ENCODE peak calls at places on chromosomes 3 and 15, in four cellular contexts. One of them, this sample, is unnamed.

GRCh38 chr3:4936982-4937614 is 42.1 kb upstream of the BHLHE40 start:
- ATAC-seq in HCT116: no peak
- ATAC-seq in GM23338: no peak
- ATAC-seq in K562: peak; percentile 82
- ATAC-seq in this sample: no peak

GRCh38 chr3:138846350-138846756 is 11.6 kb upstream of the PIK3CB start:
- ATAC-seq in HCT116: no peak
- ATAC-seq in GM23338: peak; percentile 49
- ATAC-seq in K562: no peak
- ATAC-seq in this sample: no peak

GRCh38 chr3:63849175-63849574 is 14.4 kb downstream of the THOC7 start:
- ATAC-seq in HCT116: peak; percentile 60
- ATAC-seq in GM23338: peak; percentile 57
- ATAC-seq in K562: no peak
- ATAC-seq in this sample: no peak

GRCh38 chr3:31027191-31027761 is 132.8 kb upstream of the GADL1 start:
- ATAC-seq in HCT116: no peak
- ATAC-seq in GM23338: no peak
- ATAC-seq in K562: no peak
- ATAC-seq in this sample: no peak

GRCh38 chr3:195877767-195878423 is 30.5 kb downstream of the TNK2 start:
- ATAC-seq in HCT116: no peak
- ATAC-seq in GM23338: no peak
- ATAC-seq in K562: no peak
- ATAC-seq in this sample: no peak

GRCh38 chr3:150756491-150757059 is 6.4 kb downstream of the SIAH2 start:
- ATAC-seq in HCT116: no peak
- ATAC-seq in GM23338: no peak
- ATAC-seq in K562: no peak
- ATAC-seq in this sample: no peak

GRCh38 chr3:42157915-42158538 is 66.9 kb downstream of the TRAK1 start:
- ATAC-seq in HCT116: no peak
- ATAC-seq in GM23338: no peak
- ATAC-seq in K562: no peak
- ATAC-seq in this sample: no peak

GRCh38 chr3:33044676-33045075 is 52.3 kb downstream of the GLB1 start:
- ATAC-seq in HCT116: no peak
- ATAC-seq in GM23338: no peak
- ATAC-seq in K562: no peak
- ATAC-seq in this sample: no peak

GRCh38 chr15:60442031-60442665 is 36.8 kb downstream of the ICE2 start:
- ATAC-seq in HCT116: no peak
- ATAC-seq in GM23338: no peak
- ATAC-seq in K562: no peak
- ATAC-seq in this sample: no peak

DNA sequence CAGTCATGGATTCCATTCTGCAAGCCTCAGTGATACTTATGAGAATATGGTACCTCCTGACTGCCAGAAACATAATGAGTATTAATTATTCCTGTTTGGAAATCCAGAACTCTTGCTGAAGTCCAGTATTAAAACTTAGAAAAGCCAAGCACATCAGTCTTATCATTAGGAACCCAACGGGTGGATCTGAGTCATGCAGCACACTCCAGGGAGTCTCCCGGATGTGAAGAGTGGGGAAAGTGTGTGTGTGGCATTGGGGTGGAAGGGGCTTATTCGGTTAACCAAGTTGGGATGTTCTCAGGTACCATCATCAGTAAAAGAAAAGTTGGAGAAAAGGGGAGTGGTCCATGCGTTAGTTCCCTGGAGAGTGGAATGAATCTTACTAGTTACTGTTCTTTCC is 181.1 kb downstream of the PLCL2 start:
- ATAC-seq in HCT116: no peak
- ATAC-seq in GM23338: no peak
- ATAC-seq in K562: peak; percentile 68
- ATAC-seq in this sample: no peak
- TF ChIP-seq POLR2AphosphoS5 in HCT116: no peak
- TF ChIP-seq POLR2AphosphoS5 in GM23338: no peak
- TF ChIP-seq POLR2AphosphoS5 in K562: no peak
- TF ChIP-seq POLR2AphosphoS5 in this sample: no peak

DNA sequence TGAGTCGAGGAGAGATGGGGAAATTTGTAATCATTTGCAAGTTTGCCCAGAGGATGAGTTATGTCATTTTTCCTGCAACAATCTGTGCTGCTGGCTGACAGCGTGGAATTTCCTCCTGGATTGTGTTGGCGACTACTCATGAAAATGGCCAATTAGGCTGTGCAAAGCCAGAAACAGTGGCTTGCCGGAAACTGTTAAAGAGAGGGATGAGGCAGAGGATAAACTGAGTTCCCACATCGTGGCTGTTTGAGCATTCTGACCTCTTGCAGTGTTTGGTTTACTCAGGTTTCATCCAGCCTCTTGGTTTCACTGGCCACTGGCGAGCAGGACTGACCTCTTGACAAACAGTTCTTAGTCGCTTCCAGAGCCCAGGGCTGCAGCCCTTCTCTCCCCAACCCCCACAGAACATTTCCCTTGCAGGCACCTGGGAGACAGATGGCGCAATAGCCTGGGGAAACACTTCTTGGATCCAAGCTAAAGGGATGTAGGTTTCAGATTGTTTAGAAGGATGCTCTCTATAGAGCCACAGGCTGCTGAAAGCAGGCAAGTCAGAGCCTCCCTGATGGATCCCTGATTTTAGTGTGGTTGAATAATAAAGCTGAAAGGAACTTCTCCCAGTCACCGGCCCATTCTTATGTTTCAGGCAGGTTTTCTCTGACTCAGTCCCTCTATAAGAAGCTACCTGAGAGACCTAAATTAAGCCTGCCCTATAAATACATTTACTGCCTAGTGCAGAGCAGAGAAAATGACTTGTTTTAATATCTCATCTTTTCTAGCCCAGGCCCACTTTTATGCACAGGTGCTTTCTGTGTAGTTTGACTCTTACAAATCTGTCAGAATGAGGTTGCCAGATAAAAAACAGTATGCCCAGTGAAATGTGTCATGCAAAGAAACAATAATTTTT is 92.8 kb upstream of the UBE2E1 start:
- ATAC-seq in HCT116: peak; percentile 71
- ATAC-seq in GM23338: peak; percentile 98
- ATAC-seq in K562: peak; percentile 71
- ATAC-seq in this sample: peak; percentile 77
- TF ChIP-seq CTCF in HCT116: no peak
- TF ChIP-seq CTCF in GM23338: peak; percentile 57
- TF ChIP-seq CTCF in K562: peak; percentile 9
- TF ChIP-seq CTCF in this sample: no peak

GRCh38 chr15:73110246-73110645 is 58.0 kb downstream of the NEO1 start:
- ATAC-seq in HCT116: no peak
- ATAC-seq in GM23338: no peak
- ATAC-seq in K562: no peak
- ATAC-seq in this sample: no peak

GRCh38 chr15:73108676-73109075 is 56.4 kb downstream of the NEO1 start:
- ATAC-seq in HCT116: no peak
- ATAC-seq in GM23338: peak; percentile 92
- ATAC-seq in K562: no peak
- ATAC-seq in this sample: no peak

GRCh38 chr15:73109751-73110150 is 57.5 kb downstream of the NEO1 start:
- ATAC-seq in HCT116: no peak
- ATAC-seq in GM23338: no peak
- ATAC-seq in K562: no peak
- ATAC-seq in this sample: no peak

GRCh38 chr15:73116164-73116563 is 63.9 kb downstream of the NEO1 start:
- ATAC-seq in HCT116: no peak
- ATAC-seq in GM23338: no peak
- ATAC-seq in K562: no peak
- ATAC-seq in this sample: no peak

GRCh38 chr15:73114064-73114463 is 61.8 kb downstream of the NEO1 start:
- ATAC-seq in HCT116: no peak
- ATAC-seq in GM23338: peak; percentile 95
- ATAC-seq in K562: no peak
- ATAC-seq in this sample: no peak
- H3K27ac ChIP-seq in HCT116: no peak overlapping the region
- H3K27ac ChIP-seq in GM23338: peak overlapping the region; percentile 47
- H3K27ac ChIP-seq in K562: no peak overlapping the region
- H3K27ac ChIP-seq in this sample: no peak overlapping the region

GRCh38 chr3:188469228-188469885 is 315.4 kb downstream of the LPP start:
- ATAC-seq in HCT116: no peak
- ATAC-seq in GM23338: no peak
- ATAC-seq in K562: no peak
- ATAC-seq in this sample: peak; percentile 83
- TF ChIP-seq POLR2AphosphoS5 in HCT116: no peak
- TF ChIP-seq POLR2AphosphoS5 in GM23338: no peak
- TF ChIP-seq POLR2AphosphoS5 in K562: no peak
- TF ChIP-seq POLR2AphosphoS5 in this sample: peak; percentile 52

GRCh38 chr3:28349397-28350000 is 875 bp upstream of the AZI2 start:
- ATAC-seq in HCT116: peak; percentile 65
- ATAC-seq in GM23338: no peak
- ATAC-seq in K562: peak; percentile 66
- ATAC-seq in this sample: no peak
- TF ChIP-seq CTCF in HCT116: peak; percentile 8
- TF ChIP-seq CTCF in GM23338: peak; percentile 30
- TF ChIP-seq CTCF in K562: no peak
- TF ChIP-seq CTCF in this sample: no peak

DNA sequence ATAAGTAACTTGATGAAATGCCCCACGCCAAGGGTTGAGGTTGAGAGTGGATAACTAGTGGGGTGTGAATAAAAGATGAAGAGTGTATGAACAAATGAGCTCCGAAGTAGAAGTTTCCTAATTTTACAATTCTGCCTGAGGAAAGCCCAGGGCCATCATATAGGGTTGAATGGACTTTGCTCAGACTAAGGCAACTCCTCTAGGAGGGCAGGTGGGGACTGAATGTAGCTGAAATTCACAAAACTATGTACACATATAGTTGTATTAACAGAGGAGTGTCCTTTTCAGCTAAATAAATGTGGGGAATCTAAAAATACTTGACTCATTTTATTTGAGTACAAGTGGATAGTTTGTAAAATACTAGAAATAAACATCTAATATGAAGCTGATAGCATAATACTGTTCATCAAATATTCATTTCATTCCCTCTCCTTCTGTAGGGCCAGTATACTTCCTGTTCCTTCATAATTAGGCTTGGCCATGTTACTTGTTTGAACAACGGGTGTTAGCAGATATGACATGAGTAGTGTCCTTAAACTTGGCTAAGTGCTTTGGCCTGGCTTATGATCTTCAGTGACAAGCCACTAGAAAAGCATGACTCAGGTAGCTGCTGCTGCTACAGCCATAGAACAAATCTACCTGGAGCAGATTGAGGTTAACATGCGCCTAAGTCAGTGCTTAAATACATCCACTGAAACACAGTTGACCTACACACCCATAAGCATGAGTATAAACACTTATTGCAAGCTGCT is 26.5 kb downstream of the PLSCR1 start:
- ATAC-seq in HCT116: no peak
- ATAC-seq in GM23338: no peak
- ATAC-seq in K562: peak; percentile 93
- ATAC-seq in this sample: no peak
- H3K27ac ChIP-seq in HCT116: no peak overlapping the region
- H3K27ac ChIP-seq in GM23338: no peak overlapping the region
- H3K27ac ChIP-seq in K562: peak overlapping the region; percentile 8
- H3K27ac ChIP-seq in this sample: no peak overlapping the region

DNA sequence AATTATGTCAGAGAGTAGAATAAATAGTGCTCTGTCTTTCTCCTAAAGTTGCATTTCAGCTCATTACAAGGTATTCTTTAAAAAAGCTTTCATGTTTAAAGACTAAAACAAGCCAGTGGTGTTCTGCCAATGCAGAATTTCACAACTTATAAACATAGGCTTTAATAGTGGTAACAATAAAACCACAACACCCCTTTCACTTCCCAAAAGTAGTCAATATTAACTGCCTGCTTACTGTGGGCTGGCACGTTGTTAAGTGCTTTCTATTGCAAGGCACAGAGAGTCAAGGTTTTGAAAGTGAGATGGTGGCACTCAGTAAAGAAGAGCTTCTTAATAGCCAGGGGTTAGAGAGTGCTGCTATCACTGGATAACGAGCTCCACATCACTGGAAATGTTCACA is 8.4 kb upstream of the RTP1 start:
- ATAC-seq in HCT116: no peak
- ATAC-seq in GM23338: no peak
- ATAC-seq in K562: no peak
- ATAC-seq in this sample: no peak
- TF ChIP-seq POLR2AphosphoS5 in HCT116: no peak
- TF ChIP-seq POLR2AphosphoS5 in GM23338: no peak
- TF ChIP-seq POLR2AphosphoS5 in K562: no peak
- TF ChIP-seq POLR2AphosphoS5 in this sample: peak; percentile 90

GRCh38 chr3:134630506-134630905 is 20.3 kb downstream of the KY start:
- ATAC-seq in HCT116: peak; percentile 87
- ATAC-seq in GM23338: peak; percentile 53
- ATAC-seq in K562: peak; percentile 73
- ATAC-seq in this sample: no peak
- TF ChIP-seq CTCF in HCT116: peak; percentile 55
- TF ChIP-seq CTCF in GM23338: peak; percentile 47
- TF ChIP-seq CTCF in K562: peak; percentile 20
- TF ChIP-seq CTCF in this sample: no peak

DNA sequence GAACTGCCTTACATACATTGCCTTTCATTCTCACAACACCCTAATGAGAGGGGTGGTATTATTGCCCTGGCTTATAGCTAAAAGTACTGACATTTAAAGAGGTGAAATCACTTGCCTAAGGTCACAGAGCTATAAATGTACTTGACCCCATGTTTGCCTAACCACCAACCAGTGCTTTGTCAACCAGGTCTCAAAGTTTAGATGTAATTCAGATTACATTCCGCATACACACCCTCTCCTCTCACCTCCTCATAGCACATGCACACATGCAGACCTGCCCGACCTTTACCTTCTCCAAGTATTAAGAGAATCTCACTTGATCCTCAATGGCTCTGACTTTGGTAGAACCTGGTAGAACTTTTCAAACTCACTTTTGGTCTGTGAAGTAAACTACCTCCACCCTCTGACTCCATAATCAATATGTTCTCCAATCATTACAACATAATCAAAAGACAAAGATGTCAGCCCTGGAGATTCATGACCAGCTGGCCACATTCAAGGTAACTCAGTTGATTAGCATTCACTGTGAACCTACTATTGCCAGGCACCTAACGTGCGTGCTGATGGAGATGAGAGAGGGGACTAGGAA is 63.2 kb upstream of the HES1 start:
- ATAC-seq in HCT116: no peak
- ATAC-seq in GM23338: no peak
- ATAC-seq in K562: no peak
- ATAC-seq in this sample: no peak
- H3K27ac ChIP-seq in HCT116: no peak overlapping the region
- H3K27ac ChIP-seq in GM23338: no peak overlapping the region
- H3K27ac ChIP-seq in K562: no peak overlapping the region
- H3K27ac ChIP-seq in this sample: no peak overlapping the region

This sample was measured in gastroesophageal sphincter.